ENCODE peak calls at places on chromosomes 3 and 15, in four cellular contexts. M is SK-N-SH, K is HepG2, F is H1. Q is an unnamed sample.
A peak's percentile ranks its signal among the peaks of the same experiment; 100 is the strongest.

GRCh38 chr3:139994891-139995290 is 59.9 kb downstream of the CLSTN2 start:
- DNase-seq in M (peak; percentile 57), K (no peak), F (no peak), Q (no peak)

GRCh38 chr15:95290376-95290973 is 1040.0 kb upstream of the NR2F2 start:
- DNase-seq in M (no peak), K (no peak), F (no peak), Q (no peak)

GRCh38 chr3:114879059-114880031 is 267.7 kb downstream of the ZBTB20 start:
- DNase-seq in M (no peak), K (no peak), F (no peak), Q (no peak)

GRCh38 chr3:52722491-52722890 is 16.6 kb downstream of the SPCS1 start:
- DNase-seq in M (no peak), K (no peak), F (no peak), Q (no peak)

GRCh38 chr3:184334470-184335158 is 2.8 kb upstream of the FAM131A start:
- DNase-seq in M (no peak), K (no peak), F (no peak), Q (no peak)

GRCh38 chr15:70328137-70329115 is 230.7 kb upstream of the TLE3 start:
- DNase-seq in M (no peak), K (no peak), F (no peak), Q (peak; percentile 82)

GRCh38 chr3:141710888-141711616 is 27.0 kb upstream of the RNF7 start:
- DNase-seq in M (no peak), K (no peak), F (no peak), Q (no peak)

GRCh38 chr3:53185761-53186465 is 24.9 kb downstream of the PRKCD start:
- DNase-seq in M (no peak), K (no peak), F (no peak), Q (no peak)

GRCh38 chr15:59616390-59616789 is 4.8 kb downstream of the GCNT3 start:
- DNase-seq in M (no peak), K (peak; percentile 38), F (no peak), Q (no peak)

GRCh38 chr15:58352026-58352929 is 79.5 kb upstream of the LIPC start:
- DNase-seq in M (no peak), K (no peak), F (no peak), Q (no peak)

GRCh38 chr15:97961067-97961954 is 808 bp downstream of the ARRDC4 start:
- DNase-seq in M (peak; percentile 56), K (peak; percentile 2), F (peak; percentile 13), Q (peak; percentile 17)

GRCh38 chr3:184040010-184040409 is 8.5 kb downstream of the HTR3D start:
- DNase-seq in M (peak; percentile 39), K (peak; percentile 38), F (no peak), Q (no peak)

GRCh38 chr15:58628206-58629057 is 121.1 kb downstream of the ADAM10 start:
- DNase-seq in M (no peak), K (no peak), F (no peak), Q (no peak)

GRCh38 chr15:29792426-29793159 is 29.7 kb downstream of the TJP1 start:
- DNase-seq in M (no peak), K (no peak), F (no peak), Q (no peak)

GRCh38 chr15:72970965-72971746 is 81.1 kb upstream of the NEO1 start:
- DNase-seq in M (no peak), K (no peak), F (no peak), Q (no peak)

GRCh38 chr3:129419476-129419875 is 9.0 kb downstream of the EFCAB12 start:
- DNase-seq in M (no peak), K (no peak), F (no peak), Q (no peak)

GRCh38 chr3:127654374-127654773 is 18.4 kb upstream of the ABTB1 start:
- DNase-seq in M (no peak), K (no peak), F (no peak), Q (no peak)

GRCh38 chr3:13301295-13301987 is 118.7 kb downstream of the NUP210 start:
- DNase-seq in M (no peak), K (peak; percentile 65), F (peak; percentile 74), Q (peak; percentile 51)

GRCh38 chr3:146390967-146391366 is 78.4 kb downstream of the PLSCR2 start:
- DNase-seq in M (no peak), K (no peak), F (no peak), Q (no peak)

GRCh38 chr3:114175204-114175987 is 3.5 kb downstream of the DRD3 start:
- DNase-seq in M (no peak), K (no peak), F (no peak), Q (no peak)

GRCh38 chr3:111252795-111253194 is 181.2 kb downstream of the NECTIN3 start:
- DNase-seq in M (peak; percentile 4), K (no peak), F (no peak), Q (no peak)

GRCh38 chr15:44101944-44102343 is 93.1 kb downstream of the FRMD5 start:
- DNase-seq in M (no peak), K (peak; percentile 25), F (no peak), Q (no peak)

GRCh38 chr3:69764861-69765260 is 25.6 kb downstream of the MITF start:
- DNase-seq in M (no peak), K (no peak), F (no peak), Q (no peak)
- TF ChIP-seq GABPA in M (no peak), K (no peak), F (no peak), Q (no peak)

GRCh38 chr15:56918046-56918906 is at the start of gene TCF12:
- DNase-seq in M (peak; percentile 98), K (peak; percentile 71), F (peak; percentile 89), Q (peak; percentile 92)

GRCh38 chr15:56918907-56919707 is 663 bp downstream of the TCF12 start:
- DNase-seq in M (peak; percentile 75), K (peak; percentile 25), F (no peak), Q (peak; percentile 31)

GRCh38 chr15:56915888-56916287 is 2.6 kb upstream of the TCF12 start:
- DNase-seq in M (no peak), K (no peak), F (no peak), Q (no peak)

GRCh38 chr15:56917652-56918045 is 795 bp upstream of the TCF12 start:
- DNase-seq in M (no peak), K (no peak), F (no peak), Q (no peak)

DNA sequence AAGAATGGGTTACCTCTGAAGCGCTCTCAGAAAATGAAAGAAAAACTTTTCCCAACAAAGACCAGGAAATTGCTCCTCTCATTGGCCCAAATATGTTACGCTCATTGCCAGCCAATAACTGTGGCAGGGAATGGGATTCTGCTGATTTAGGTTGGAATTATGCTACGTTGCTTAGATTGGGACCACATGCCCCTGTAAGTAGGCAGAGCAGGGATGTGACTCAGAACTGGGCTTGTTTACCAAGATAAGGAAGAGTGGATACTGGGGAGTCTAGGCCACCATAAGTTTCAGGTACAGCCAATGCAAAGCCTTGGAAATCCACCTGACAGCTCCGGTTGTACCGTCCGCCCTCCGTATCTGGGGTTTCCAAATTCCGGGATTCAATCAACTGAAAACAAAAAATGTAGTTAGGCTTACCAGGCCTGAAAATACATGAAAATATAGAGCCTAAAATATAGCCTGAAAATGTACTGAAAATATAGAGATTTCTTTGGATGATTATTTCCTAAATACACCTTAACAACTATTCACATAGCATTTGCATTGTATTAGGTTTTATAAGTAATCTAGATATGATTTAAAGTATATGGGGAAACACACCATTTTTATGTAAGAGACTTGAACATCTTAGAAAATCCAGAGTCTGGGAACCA is 1.5 kb upstream of the TCF12 start:
- DNase-seq in M (no peak), K (no peak), F (no peak), Q (no peak)
- H3K27ac ChIP-seq in M (no peak overlapping the region), K (no peak overlapping the region), F (no peak overlapping the region), Q (no peak overlapping the region)

GRCh38 chr3:21330293-21330692 is 420.7 kb downstream of the ZNF385D start:
- DNase-seq in M (no peak), K (no peak), F (no peak), Q (no peak)
- H3K4me3 ChIP-seq in M (no peak overlapping the region), K (no peak overlapping the region), F (no peak overlapping the region), Q (no peak overlapping the region)

GRCh38 chr15:40291088-40291574 is 8.3 kb upstream of the ANKRD63 start:
- DNase-seq in M (peak; percentile 81), K (no peak), F (no peak), Q (no peak)
- TF ChIP-seq GABPA in M (no peak), K (no peak), F (no peak), Q (no peak)

DNA sequence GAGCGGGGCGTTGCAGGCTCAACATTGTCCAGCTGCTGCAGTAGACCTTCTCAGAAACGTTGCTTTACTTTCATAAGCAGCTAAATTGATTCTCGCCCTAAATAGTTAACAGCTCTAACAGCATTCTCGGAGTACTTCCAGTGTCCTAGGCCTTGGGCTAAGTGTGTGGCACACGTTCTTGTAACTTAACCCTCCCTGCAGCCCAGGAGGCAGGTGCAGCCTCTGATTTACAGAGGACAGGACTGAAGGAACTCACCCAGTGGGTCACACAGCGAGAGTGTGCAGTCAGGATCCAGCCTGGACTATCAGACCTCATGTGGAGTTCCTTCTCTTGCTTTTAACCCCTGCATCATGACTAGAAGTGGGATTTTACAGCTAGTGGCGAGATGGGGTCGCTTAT is 312.8 kb upstream of the C2CD4B start:
- DNase-seq in M (no peak), K (no peak), F (no peak), Q (no peak)
- H3K27ac ChIP-seq in M (no peak overlapping the region), K (no peak overlapping the region), F (no peak overlapping the region), Q (no peak overlapping the region)

GRCh38 chr3:72756900-72757299 is 91.3 kb downstream of the SHQ1 start:
- DNase-seq in M (no peak), K (no peak), F (no peak), Q (peak; percentile 33)
- H3K4me3 ChIP-seq in M (no peak overlapping the region), K (no peak overlapping the region), F (no peak overlapping the region), Q (no peak overlapping the region)

DNA sequence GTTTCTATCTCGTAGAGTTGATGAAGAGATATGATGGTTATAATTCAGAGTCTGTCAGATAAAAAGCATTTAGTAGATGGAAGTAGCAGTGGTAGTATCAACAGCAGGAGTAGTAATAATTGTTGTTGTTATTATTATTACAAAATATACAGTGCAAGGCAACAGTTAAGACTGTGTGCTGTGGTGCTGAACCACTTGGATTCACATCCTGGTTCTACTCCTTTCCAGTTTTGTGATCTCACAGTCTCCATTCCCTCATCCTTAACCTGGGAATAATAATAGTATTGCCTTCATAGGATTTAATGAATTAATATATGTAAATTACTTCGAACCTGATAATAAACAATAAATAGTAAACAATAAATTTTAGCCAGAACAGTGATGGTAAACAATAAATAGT is 37.1 kb upstream of the TSC22D2 start:
- DNase-seq in M (no peak), K (no peak), F (no peak), Q (no peak)
- TF ChIP-seq GABPA in M (no peak), K (no peak), F (no peak), Q (no peak)

GRCh38 chr15:88900309-88900981 is 5.1 kb upstream of the HAPLN3 start:
- DNase-seq in M (no peak), K (no peak), F (no peak), Q (no peak)

GRCh38 chr15:88900982-88901418 is 5.7 kb upstream of the HAPLN3 start:
- DNase-seq in M (no peak), K (no peak), F (no peak), Q (no peak)

GRCh38 chr15:88897456-88898194 is 2.3 kb upstream of the HAPLN3 start:
- DNase-seq in M (peak; percentile 88), K (peak; percentile 41), F (no peak), Q (peak; percentile 63)

GRCh38 chr15:88898736-88899135 is 3.4 kb upstream of the HAPLN3 start:
- DNase-seq in M (no peak), K (no peak), F (no peak), Q (no peak)

GRCh38 chr15:88899251-88899650 is 3.9 kb upstream of the HAPLN3 start:
- DNase-seq in M (no peak), K (no peak), F (no peak), Q (no peak)
- H3K27ac ChIP-seq in M (no peak overlapping the region), K (no peak overlapping the region), F (no peak overlapping the region), Q (no peak overlapping the region)